ENCODE peak calls at places on chromosomes 11 and 22, in four cellular contexts. C, Q, R and Y are unnamed samples.

GRCh38 chr22:38240734-38241252 is 32.0 kb downstream of the TMEM184B start:
- DNase-seq in C (no peak), Q (no peak), R (no peak), Y (peak; percentile 43)

GRCh38 chr22:27381960-27382742 is 419.4 kb downstream of the MN1 start:
- DNase-seq in C (no peak), Q (no peak), R (no peak), Y (no peak)

GRCh38 chr11:126150256-126150655 is 61.2 kb downstream of the RPUSD4 start:
- DNase-seq in C (no peak), Q (no peak), R (no peak), Y (no peak)

GRCh38 chr11:31872074-31872440 is 60.9 kb upstream of the PAX6 start:
- DNase-seq in C (no peak), Q (no peak), R (no peak), Y (no peak)

GRCh38 chr11:114478768-114479167 is 39.5 kb downstream of the REXO2 start:
- DNase-seq in C (no peak), Q (no peak), R (peak; percentile 34), Y (peak; percentile 7)

GRCh38 chr11:17498475-17498874 is 21.8 kb upstream of the ABCC8 start:
- DNase-seq in C (no peak), Q (no peak), R (no peak), Y (peak; percentile 49)

GRCh38 chr11:63564056-63564784 is 1.0 kb upstream of the PLAAT2 start:
- DNase-seq in C (no peak), Q (peak; percentile 69), R (no peak), Y (no peak)

GRCh38 chr22:45550416-45550815 is 47.7 kb downstream of the FBLN1 start:
- DNase-seq in C (no peak), Q (no peak), R (no peak), Y (no peak)

GRCh38 chr22:45918455-45919370 is 58.2 kb downstream of the WNT7B start:
- DNase-seq in C (peak; percentile 54), Q (no peak), R (no peak), Y (no peak)

GRCh38 chr22:45968751-45969413 is 8.1 kb downstream of the WNT7B start:
- DNase-seq in C (peak; percentile 24), Q (no peak), R (no peak), Y (no peak)

GRCh38 chr11:46315033-46315738 is 32.1 kb upstream of the DGKZ start:
- DNase-seq in C (peak; percentile 94), Q (no peak), R (peak; percentile 57), Y (peak; percentile 91)

GRCh38 chr22:48340191-48340590 is 1487.5 kb downstream of the BRD1 start:
- DNase-seq in C (no peak), Q (no peak), R (no peak), Y (no peak)

GRCh38 chr11:32391965-32392553 is 43.3 kb downstream of the WT1 start:
- DNase-seq in C (no peak), Q (no peak), R (no peak), Y (no peak)

GRCh38 chr11:45850446-45850845 is 3.2 kb downstream of the CRY2 start:
- DNase-seq in C (no peak), Q (no peak), R (no peak), Y (no peak)

GRCh38 chr11:121606354-121606753 is 153.6 kb upstream of the SORL1-AS1 start:
- DNase-seq in C (no peak), Q (no peak), R (no peak), Y (no peak)

GRCh38 chr22:43925433-43926348 is 2.1 kb downstream of the PNPLA3 start:
- DNase-seq in C (no peak), Q (no peak), R (peak; percentile 95), Y (no peak)

GRCh38 chr11:103987631-103988594 is 48.5 kb upstream of the DDI1 start:
- DNase-seq in C (no peak), Q (no peak), R (no peak), Y (no peak)

GRCh38 chr11:124884869-124885479 is 12.7 kb downstream of the ROBO4 start:
- DNase-seq in C (no peak), Q (no peak), R (no peak), Y (no peak)

GRCh38 chr11:130763087-130763980 is 152.9 kb downstream of the SNX19 start:
- DNase-seq in C (no peak), Q (no peak), R (no peak), Y (no peak)

GRCh38 chr11:38046571-38047135 is 1448.6 kb upstream of the RAG2 start:
- DNase-seq in C (no peak), Q (no peak), R (no peak), Y (no peak)

GRCh38 chr11:94838027-94838610 is 70.0 kb downstream of the AMOTL1 start:
- DNase-seq in C (no peak), Q (no peak), R (no peak), Y (no peak)

GRCh38 chr11:103257360-103257759 is 148.1 kb downstream of the DYNC2H1 start:
- DNase-seq in C (peak; percentile 63), Q (no peak), R (peak; percentile 3), Y (no peak)

GRCh38 chr11:35588627-35589026 is 29.6 kb upstream of the FJX1 start:
- DNase-seq in C (no peak), Q (no peak), R (no peak), Y (no peak)

GRCh38 chr11:69173925-69174591 is 18.3 kb downstream of the SMIM38 start:
- DNase-seq in C (no peak), Q (no peak), R (peak; percentile 46), Y (no peak)

GRCh38 chr22:23284504-23285033 is 104.3 kb downstream of the BCR start:
- DNase-seq in C (no peak), Q (no peak), R (no peak), Y (peak; percentile 63)

GRCh38 chr11:65258988-65259387 is 2.8 kb upstream of the POLA2 start:
- DNase-seq in C (no peak), Q (no peak), R (no peak), Y (no peak)

GRCh38 chr11:16795146-16795545 is 56.7 kb downstream of the C11orf58 start:
- DNase-seq in C (no peak), Q (no peak), R (no peak), Y (no peak)

GRCh38 chr11:64638829-64639228 is 47.8 kb downstream of the SLC22A12 start:
- DNase-seq in C (no peak), Q (no peak), R (no peak), Y (no peak)

GRCh38 chr22:23305321-23305910 is 125.1 kb downstream of the BCR start:
- DNase-seq in C (peak; percentile 48), Q (no peak), R (no peak), Y (no peak)

GRCh38 chr11:102276302-102277182 is 40.7 kb upstream of the BIRC3 start:
- DNase-seq in C (no peak), Q (no peak), R (no peak), Y (no peak)

GRCh38 chr11:7973011-7973410 is 7.8 kb upstream of the NLRP10 start:
- DNase-seq in C (no peak), Q (no peak), R (no peak), Y (no peak)

GRCh38 chr11:7981758-7982157 is 5.4 kb upstream of the EIF3F start:
- DNase-seq in C (no peak), Q (no peak), R (no peak), Y (no peak)

GRCh38 chr11:7974668-7975067 is 9.4 kb upstream of the NLRP10 start:
- DNase-seq in C (no peak), Q (no peak), R (no peak), Y (no peak)

GRCh38 chr11:7982582-7983119 is 4.5 kb upstream of the EIF3F start:
- DNase-seq in C (no peak), Q (peak; percentile 21), R (no peak), Y (no peak)

DNA sequence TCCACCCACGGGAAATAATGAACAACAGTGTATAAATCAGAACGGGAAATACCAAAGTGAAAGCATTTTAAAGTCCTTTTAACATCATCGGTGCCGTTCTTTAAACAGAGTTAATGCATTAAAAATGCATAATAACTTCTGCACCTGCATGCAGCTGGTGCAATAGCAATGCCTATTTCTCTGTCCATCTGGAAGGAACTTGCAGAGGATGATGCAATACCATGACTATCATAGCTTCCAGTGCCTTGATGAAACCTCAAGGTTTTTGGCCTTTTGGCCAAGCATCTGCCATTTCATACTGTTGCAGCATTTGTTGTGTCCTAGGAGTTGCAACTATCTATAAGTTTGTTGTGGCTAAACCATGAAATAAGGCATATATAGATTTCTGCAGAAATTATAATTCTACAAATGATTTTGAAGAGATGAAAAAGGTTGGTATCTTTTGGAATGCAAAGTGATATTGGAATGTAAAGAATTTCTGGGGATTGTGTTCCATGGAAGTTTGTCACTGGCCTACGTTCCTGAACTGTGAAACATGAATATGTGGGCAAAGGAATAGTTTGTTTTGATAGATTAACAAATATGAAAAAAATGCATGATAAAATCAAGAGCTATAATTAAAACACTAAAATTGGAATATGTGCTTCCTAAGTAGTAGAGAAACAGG is 9.8 kb upstream of the EIF3F start:
- DNase-seq in C (no peak), Q (no peak), R (no peak), Y (no peak)
- TF ChIP-seq MXI1 in C (no peak), Q (no peak), R (no peak), Y (no peak)

DNA sequence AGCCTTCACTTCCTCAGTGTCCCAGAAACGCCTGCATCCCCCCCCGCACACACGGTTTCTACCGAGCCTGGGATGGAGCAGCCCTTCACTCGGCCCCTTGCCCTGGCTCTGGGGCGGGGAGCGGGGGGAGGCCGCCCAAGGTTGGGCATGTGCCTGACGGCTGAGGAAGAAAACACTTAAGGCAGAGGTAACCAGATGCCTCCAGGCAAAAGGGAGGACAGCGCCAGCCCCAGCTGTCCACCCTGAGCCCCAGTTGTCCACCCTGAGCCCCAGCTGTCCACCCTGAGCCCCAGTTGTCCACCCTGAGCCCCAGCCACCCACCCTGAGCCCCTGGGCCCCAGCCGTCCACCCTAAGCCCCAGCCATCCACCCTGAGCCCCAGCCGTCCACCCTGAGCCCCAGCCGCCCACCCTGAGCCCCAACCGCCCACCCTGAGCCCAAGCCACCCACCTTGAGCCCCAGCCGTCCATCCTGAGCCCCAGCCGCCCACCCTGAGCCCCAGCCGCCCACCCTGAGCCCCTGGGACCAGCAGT is 3.8 kb upstream of the TTLL8 start:
- DNase-seq in C (no peak), Q (no peak), R (no peak), Y (no peak)
- TF ChIP-seq TAF1 in C (no peak), Q (no peak), R (no peak), Y (no peak)

GRCh38 chr11:73830261-73830660 is 42.6 kb downstream of the MRPL48 start:
- DNase-seq in C (no peak), Q (no peak), R (no peak), Y (no peak)

GRCh38 chr11:73838443-73839122 is 38.1 kb downstream of the COA4 start:
- DNase-seq in C (no peak), Q (no peak), R (no peak), Y (no peak)

DNA sequence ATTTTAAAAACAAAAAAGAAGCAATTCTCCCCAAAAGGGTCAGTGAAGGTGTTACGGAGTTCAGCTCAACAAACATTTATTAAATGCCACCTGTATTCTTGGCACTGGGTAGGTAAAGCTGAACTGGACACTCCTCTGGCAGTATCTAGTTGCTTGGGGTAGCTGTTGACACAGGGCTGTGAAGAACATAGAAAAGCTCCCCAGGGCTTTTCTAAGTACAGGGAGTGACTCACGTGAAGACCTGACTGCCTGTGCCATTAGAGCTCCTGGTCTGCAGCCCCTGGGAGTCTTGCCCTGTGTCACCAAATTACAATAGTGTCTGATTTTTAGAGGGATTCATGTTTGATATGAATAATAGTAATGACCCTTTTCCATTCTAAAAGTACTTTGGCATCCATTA is 43.6 kb downstream of the COA4 start:
- DNase-seq in C (no peak), Q (no peak), R (no peak), Y (no peak)
- TF ChIP-seq MXI1 in C (no peak), Q (no peak), R (no peak), Y (no peak)

DNA sequence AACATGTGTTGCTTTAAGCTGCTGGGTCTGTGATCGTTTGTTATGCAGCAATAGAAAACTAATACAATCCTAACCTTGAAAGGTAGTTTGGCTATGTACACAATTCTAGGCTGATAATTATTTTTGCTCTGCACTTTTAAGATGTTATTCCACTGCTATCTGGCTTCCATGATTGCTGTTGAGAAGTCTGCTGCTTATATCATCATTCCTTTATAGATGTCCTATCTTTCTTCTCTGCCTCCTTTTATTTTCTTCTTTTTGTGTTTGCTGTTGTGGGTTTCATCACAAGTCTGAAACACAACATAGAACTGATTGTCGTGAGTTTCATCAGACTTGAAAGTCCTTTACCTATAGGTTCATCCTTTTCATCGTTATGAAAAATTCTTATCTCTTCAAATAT is 24.1 kb downstream of the FXYD6 start:
- DNase-seq in C (no peak), Q (no peak), R (no peak), Y (no peak)
- TF ChIP-seq TAF1 in C (no peak), Q (no peak), R (no peak), Y (no peak)